ENCODE peak calls at places on chromosome 3, in five cellular contexts. One of them, this sample, is unnamed.

GRCh38 chr3:127042634-127043033 is 59.7 kb downstream of the PLXNA1 start:
- DNase-seq in psoas muscle: peak
- DNase-seq in type B pancreatic cell: no peak
- DNase-seq in fibroblast of the aortic adventitia: no peak
- DNase-seq in astrocyte: no peak
- DNase-seq in this sample: no peak

GRCh38 chr3:177410734-177411133 is 213.5 kb upstream of the TBL1XR1 start:
- DNase-seq in fibroblast of the aortic adventitia: no peak
- DNase-seq in astrocyte: no peak
- DNase-seq in psoas muscle: no peak
- DNase-seq in type B pancreatic cell: no peak
- DNase-seq in this sample: no peak

GRCh38 chr3:38149701-38150100 is 11.2 kb downstream of the MYD88 start:
- DNase-seq in psoas muscle: no peak
- DNase-seq in fibroblast of the aortic adventitia: no peak
- DNase-seq in astrocyte: no peak
- DNase-seq in type B pancreatic cell: no peak
- DNase-seq in this sample: peak

GRCh38 chr3:128875556-128876120 is 3.8 kb upstream of the ACAD9 start:
- DNase-seq in fibroblast of the aortic adventitia: no peak
- DNase-seq in psoas muscle: peak
- DNase-seq in type B pancreatic cell: no peak
- DNase-seq in astrocyte: no peak
- DNase-seq in this sample: no peak

GRCh38 chr3:13636874-13637273 is 87.9 kb downstream of the FBLN2 start:
- DNase-seq in type B pancreatic cell: no peak
- DNase-seq in astrocyte: no peak
- DNase-seq in psoas muscle: no peak
- DNase-seq in fibroblast of the aortic adventitia: no peak
- DNase-seq in this sample: no peak

GRCh38 chr3:42225486-42226363 is 40.3 kb downstream of the CCK start:
- DNase-seq in psoas muscle: no peak
- DNase-seq in astrocyte: no peak
- DNase-seq in type B pancreatic cell: no peak
- DNase-seq in fibroblast of the aortic adventitia: no peak
- DNase-seq in this sample: no peak

GRCh38 chr3:184155644-184156521 is 706 bp downstream of the DVL3 start:
- DNase-seq in fibroblast of the aortic adventitia: no peak
- DNase-seq in astrocyte: no peak
- DNase-seq in type B pancreatic cell: no peak
- DNase-seq in psoas muscle: no peak
- DNase-seq in this sample: no peak

GRCh38 chr3:183613366-183614293 is 21.8 kb upstream of the KLHL24 start:
- DNase-seq in psoas muscle: no peak
- DNase-seq in type B pancreatic cell: no peak
- DNase-seq in fibroblast of the aortic adventitia: no peak
- DNase-seq in astrocyte: no peak
- DNase-seq in this sample: no peak

GRCh38 chr3:189267981-189268613 is 96.3 kb downstream of the TPRG1 start:
- DNase-seq in fibroblast of the aortic adventitia: peak
- DNase-seq in astrocyte: peak
- DNase-seq in type B pancreatic cell: no peak
- DNase-seq in psoas muscle: no peak
- DNase-seq in this sample: no peak

GRCh38 chr3:127233371-127233770 is 40.4 kb downstream of the PRR23E start:
- DNase-seq in astrocyte: no peak
- DNase-seq in psoas muscle: no peak
- DNase-seq in type B pancreatic cell: no peak
- DNase-seq in fibroblast of the aortic adventitia: no peak
- DNase-seq in this sample: no peak

GRCh38 chr3:6105187-6105586 is 755.7 kb upstream of the GRM7 start:
- DNase-seq in astrocyte: no peak
- DNase-seq in fibroblast of the aortic adventitia: no peak
- DNase-seq in psoas muscle: no peak
- DNase-seq in type B pancreatic cell: no peak
- DNase-seq in this sample: no peak

GRCh38 chr3:162328649-162329048 is 832.0 kb downstream of the OTOL1 start:
- DNase-seq in astrocyte: no peak
- DNase-seq in type B pancreatic cell: no peak
- DNase-seq in psoas muscle: no peak
- DNase-seq in fibroblast of the aortic adventitia: no peak
- DNase-seq in this sample: no peak

GRCh38 chr3:188671941-188672340 is 499.8 kb upstream of the TPRG1 start:
- DNase-seq in astrocyte: no peak
- DNase-seq in fibroblast of the aortic adventitia: no peak
- DNase-seq in type B pancreatic cell: no peak
- DNase-seq in psoas muscle: no peak
- DNase-seq in this sample: no peak

GRCh38 chr3:79874646-79875045 is 106.8 kb upstream of the ROBO1 start:
- DNase-seq in type B pancreatic cell: no peak
- DNase-seq in astrocyte: no peak
- DNase-seq in fibroblast of the aortic adventitia: no peak
- DNase-seq in psoas muscle: no peak
- DNase-seq in this sample: no peak

GRCh38 chr3:72378287-72378686 is 470.0 kb downstream of the SHQ1 start:
- DNase-seq in fibroblast of the aortic adventitia: no peak
- DNase-seq in psoas muscle: no peak
- DNase-seq in astrocyte: no peak
- DNase-seq in type B pancreatic cell: no peak
- DNase-seq in this sample: no peak

GRCh38 chr3:147620906-147621305 is 211.7 kb downstream of the ZIC1 start:
- DNase-seq in type B pancreatic cell: no peak
- DNase-seq in psoas muscle: no peak
- DNase-seq in fibroblast of the aortic adventitia: peak
- DNase-seq in astrocyte: peak
- DNase-seq in this sample: no peak

DNA sequence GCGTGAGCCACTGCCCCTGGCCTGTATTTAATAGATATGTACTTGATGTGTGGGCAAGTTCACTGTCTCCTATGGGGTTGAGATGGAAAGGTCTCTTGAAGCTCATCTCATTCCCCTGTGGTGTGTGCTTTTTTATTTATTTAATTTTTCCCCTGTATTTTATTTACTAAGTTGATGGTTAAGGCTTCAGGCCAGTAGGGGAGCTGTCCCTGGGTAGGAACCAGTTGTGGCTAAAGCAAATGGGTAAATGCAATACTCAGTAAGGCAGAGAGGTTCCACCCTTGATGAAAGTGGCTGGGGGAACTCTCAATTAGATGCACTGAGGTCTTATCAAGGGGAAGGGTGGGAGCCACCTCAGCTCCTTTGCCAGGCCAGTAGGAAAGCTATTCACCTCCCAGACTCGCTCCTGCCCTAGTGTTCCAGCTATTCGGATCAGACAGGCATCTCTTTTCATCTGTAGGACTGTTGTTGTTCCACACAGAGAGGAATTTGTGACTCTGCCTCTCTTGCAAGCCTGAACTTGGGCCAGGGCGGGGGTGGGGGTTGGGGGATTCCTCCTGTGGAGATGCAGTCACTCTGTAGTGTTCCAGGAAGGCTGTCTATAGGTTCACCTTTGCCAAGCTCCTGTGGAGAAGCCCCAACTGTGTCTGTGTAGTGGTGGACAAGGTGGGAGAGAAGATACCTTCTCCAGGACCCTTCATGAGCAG is 26.1 kb downstream of the PCCB start:
- DNase-seq in psoas muscle: no peak
- DNase-seq in type B pancreatic cell: no peak
- DNase-seq in fibroblast of the aortic adventitia: no peak
- DNase-seq in astrocyte: no peak
- DNase-seq in this sample: no peak
- TF ChIP-seq CTCF in psoas muscle: no peak
- TF ChIP-seq CTCF in type B pancreatic cell: peak
- TF ChIP-seq CTCF in fibroblast of the aortic adventitia: peak
- TF ChIP-seq CTCF in astrocyte: no peak
- TF ChIP-seq CTCF in this sample: no peak

GRCh38 chr3:115783938-115784738 is 160.8 kb downstream of the GAP43 start:
- DNase-seq in fibroblast of the aortic adventitia: peak
- DNase-seq in type B pancreatic cell: peak
- DNase-seq in psoas muscle: peak
- DNase-seq in astrocyte: peak
- DNase-seq in this sample: peak
- TF ChIP-seq CTCF in fibroblast of the aortic adventitia: peak
- TF ChIP-seq CTCF in type B pancreatic cell: peak
- TF ChIP-seq CTCF in psoas muscle: peak
- TF ChIP-seq CTCF in astrocyte: peak
- TF ChIP-seq CTCF in this sample: peak

GRCh38 chr3:33313331-33313730 is 36.1 kb downstream of the FBXL2 start:
- DNase-seq in astrocyte: peak
- DNase-seq in psoas muscle: no peak
- DNase-seq in type B pancreatic cell: no peak
- DNase-seq in fibroblast of the aortic adventitia: no peak
- DNase-seq in this sample: no peak

GRCh38 chr3:33315826-33316225 is 38.6 kb downstream of the FBXL2 start:
- DNase-seq in astrocyte: peak
- DNase-seq in psoas muscle: no peak
- DNase-seq in type B pancreatic cell: no peak
- DNase-seq in fibroblast of the aortic adventitia: peak
- DNase-seq in this sample: no peak

GRCh38 chr3:33317963-33318708 is 40.9 kb downstream of the FBXL2 start:
- DNase-seq in fibroblast of the aortic adventitia: peak
- DNase-seq in psoas muscle: no peak
- DNase-seq in astrocyte: no peak
- DNase-seq in type B pancreatic cell: no peak
- DNase-seq in this sample: no peak

GRCh38 chr3:33314993-33315392 is 37.8 kb downstream of the FBXL2 start:
- DNase-seq in type B pancreatic cell: no peak
- DNase-seq in astrocyte: no peak
- DNase-seq in psoas muscle: no peak
- DNase-seq in fibroblast of the aortic adventitia: no peak
- DNase-seq in this sample: no peak

GRCh38 chr3:33318709-33319380 is 41.6 kb downstream of the FBXL2 start:
- DNase-seq in fibroblast of the aortic adventitia: peak
- DNase-seq in psoas muscle: no peak
- DNase-seq in type B pancreatic cell: no peak
- DNase-seq in astrocyte: no peak
- DNase-seq in this sample: no peak
- TF ChIP-seq CTCF in fibroblast of the aortic adventitia: peak
- TF ChIP-seq CTCF in psoas muscle: peak
- TF ChIP-seq CTCF in type B pancreatic cell: peak
- TF ChIP-seq CTCF in astrocyte: peak
- TF ChIP-seq CTCF in this sample: peak

DNA sequence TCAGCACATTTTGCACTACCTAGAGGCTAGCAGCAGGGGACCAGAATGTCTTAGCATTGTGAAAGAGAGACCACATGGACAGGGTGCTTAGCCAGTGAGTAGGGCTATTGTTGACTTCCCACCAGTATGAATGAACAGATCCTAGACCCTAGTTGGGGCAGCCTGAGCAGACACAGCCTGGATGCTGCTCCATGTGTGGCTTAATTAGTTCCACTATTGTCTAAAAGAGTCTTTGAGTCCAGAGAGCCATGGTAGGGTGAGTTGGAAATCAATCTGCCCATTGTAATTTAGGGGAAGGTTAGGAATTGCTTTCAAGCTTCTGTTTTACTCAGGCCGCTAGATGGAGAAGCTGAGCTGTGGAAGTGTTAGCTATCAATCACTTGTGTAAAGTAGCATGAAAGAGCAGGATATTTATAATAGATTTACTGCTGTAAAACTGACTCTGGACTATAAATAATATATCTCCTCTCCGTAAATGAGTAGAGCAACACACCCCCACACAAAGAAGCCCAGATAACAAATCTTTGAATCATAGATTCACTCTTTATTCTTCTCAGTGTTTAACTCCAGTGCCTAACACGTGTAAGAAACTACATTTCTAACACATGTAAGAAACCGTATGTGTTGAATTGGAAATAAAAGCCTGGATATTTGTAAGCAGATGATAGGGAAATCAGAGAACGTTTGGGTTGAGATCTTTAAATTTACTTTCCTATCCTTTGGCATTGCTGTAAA is 4.1 kb upstream of the GCSAM start:
- DNase-seq in astrocyte: no peak
- DNase-seq in psoas muscle: no peak
- DNase-seq in type B pancreatic cell: no peak
- DNase-seq in fibroblast of the aortic adventitia: peak
- DNase-seq in this sample: no peak
- TF ChIP-seq CTCF in astrocyte: peak
- TF ChIP-seq CTCF in psoas muscle: peak
- TF ChIP-seq CTCF in type B pancreatic cell: peak
- TF ChIP-seq CTCF in fibroblast of the aortic adventitia: peak
- TF ChIP-seq CTCF in this sample: no peak

DNA sequence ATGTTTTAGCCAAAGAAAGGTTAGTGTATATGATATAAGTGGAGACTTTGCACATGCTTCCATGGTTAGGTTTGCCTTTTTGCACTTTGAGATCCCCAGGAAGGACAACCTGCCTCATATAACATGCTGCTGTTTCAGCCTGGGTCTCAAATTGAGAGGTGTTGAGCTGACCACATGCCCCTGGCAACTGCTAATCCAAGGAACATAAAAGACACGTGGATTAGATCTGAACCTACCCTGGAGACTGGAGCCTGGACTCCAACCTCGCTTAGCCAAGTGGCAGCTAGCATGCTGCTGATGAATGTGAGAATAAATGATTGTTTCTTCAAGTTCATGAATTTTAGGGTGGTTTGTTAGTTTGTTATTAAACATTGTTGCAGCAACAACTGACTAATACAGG is 301.8 kb upstream of the TBC1D5 start:
- DNase-seq in psoas muscle: no peak
- DNase-seq in type B pancreatic cell: no peak
- DNase-seq in fibroblast of the aortic adventitia: no peak
- DNase-seq in astrocyte: no peak
- DNase-seq in this sample: no peak
- TF ChIP-seq CTCF in psoas muscle: no peak
- TF ChIP-seq CTCF in type B pancreatic cell: no peak
- TF ChIP-seq CTCF in fibroblast of the aortic adventitia: no peak
- TF ChIP-seq CTCF in astrocyte: no peak
- TF ChIP-seq CTCF in this sample: no peak

GRCh38 chr3:20622304-20622703 is 436.3 kb upstream of the SGO1 start:
- DNase-seq in astrocyte: peak
- DNase-seq in fibroblast of the aortic adventitia: peak
- DNase-seq in psoas muscle: no peak
- DNase-seq in type B pancreatic cell: no peak
- DNase-seq in this sample: no peak
- TF ChIP-seq CTCF in astrocyte: no peak
- TF ChIP-seq CTCF in fibroblast of the aortic adventitia: no peak
- TF ChIP-seq CTCF in psoas muscle: no peak
- TF ChIP-seq CTCF in type B pancreatic cell: no peak
- TF ChIP-seq CTCF in this sample: no peak

DNA sequence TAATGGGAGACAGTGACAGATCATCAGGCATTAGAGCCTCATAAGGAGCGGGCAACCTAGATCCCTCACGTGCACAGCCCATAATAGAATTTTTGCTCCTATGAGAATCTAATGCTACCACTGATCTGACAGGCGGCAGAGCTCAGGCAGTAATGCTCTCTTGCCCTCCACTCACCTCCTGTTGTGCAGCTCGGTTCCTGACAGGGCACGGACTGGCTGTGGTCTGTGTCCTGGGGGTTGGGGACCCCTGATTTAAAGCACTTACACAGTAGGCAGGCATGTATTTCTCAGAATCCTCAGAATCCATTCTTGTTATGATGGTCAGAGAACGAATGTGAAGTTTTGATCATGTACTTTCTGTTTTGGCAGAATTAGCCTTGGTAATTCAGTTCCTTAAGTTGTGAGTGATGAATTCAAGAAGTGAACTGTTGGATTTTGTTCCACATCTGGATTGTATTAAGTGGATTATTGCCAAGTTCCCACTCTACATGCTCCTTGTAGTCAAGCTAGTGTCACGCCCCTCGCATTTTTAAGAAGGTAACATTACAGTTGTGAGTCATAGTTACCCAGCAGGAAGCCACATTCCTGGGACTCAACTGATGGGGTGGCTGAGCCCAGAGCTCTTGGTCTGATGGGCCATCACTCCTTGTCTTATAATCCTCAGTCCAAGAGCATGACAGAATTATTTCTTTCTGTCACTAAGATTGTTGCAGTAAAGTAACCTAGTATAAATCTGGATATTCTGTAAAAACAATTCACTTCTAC is 102.5 kb downstream of the PTPRG start:
- DNase-seq in astrocyte: peak
- DNase-seq in fibroblast of the aortic adventitia: peak
- DNase-seq in psoas muscle: no peak
- DNase-seq in type B pancreatic cell: no peak
- DNase-seq in this sample: no peak
- TF ChIP-seq CTCF in astrocyte: no peak
- TF ChIP-seq CTCF in fibroblast of the aortic adventitia: no peak
- TF ChIP-seq CTCF in psoas muscle: no peak
- TF ChIP-seq CTCF in type B pancreatic cell: no peak
- TF ChIP-seq CTCF in this sample: no peak